ENCODE peak calls at places on chromosomes 3 and 15, in four cellular contexts. S is KG1, B is H4, O is T-helper 1 cell. X is an unnamed sample.
A peak's percentile ranks its signal among the peaks of the same experiment; 100 is the strongest.

GRCh38 chr3:159447841-159448240 is 540.8 kb upstream of the IL12A start:
- DNase-seq in O (no peak), B (no peak), S (no peak), X (no peak)

GRCh38 chr3:119817964-119818363 is 36.1 kb downstream of the NR1I2 start:
- DNase-seq in S (no peak), B (no peak), O (no peak), X (no peak)

GRCh38 chr15:101583284-101583683 is 68.9 kb downstream of the TM2D3 start:
- DNase-seq in O (no peak), S (no peak), B (no peak), X (no peak)

GRCh38 chr3:149848688-149849087 is 35.7 kb downstream of the RNF13 start:
- DNase-seq in S (no peak), B (no peak), O (no peak), X (no peak)

GRCh38 chr15:35753486-35753885 is 207.5 kb upstream of the DPH6 start:
- DNase-seq in O (no peak), B (no peak), S (no peak), X (no peak)

GRCh38 chr3:156674911-156675743 is 737 bp downstream of the TIPARP start:
- DNase-seq in O (peak; percentile 26), S (peak; percentile 24), B (peak; percentile 18), X (peak; percentile 36)

GRCh38 chr3:157231071-157231470 is 71.1 kb upstream of the CCNL1 start:
- DNase-seq in B (no peak), O (no peak), S (no peak), X (no peak)

GRCh38 chr15:66670698-66671580 is 31.1 kb upstream of the SMAD6 start:
- DNase-seq in S (no peak), B (no peak), O (no peak), X (no peak)

GRCh38 chr3:138786788-138787276 is 47.9 kb downstream of the PIK3CB start:
- DNase-seq in B (peak; percentile 61), S (peak; percentile 47), O (no peak), X (peak; percentile 99)

GRCh38 chr3:136990826-136991225 is 33.0 kb downstream of the IL20RB start:
- DNase-seq in B (no peak), S (no peak), O (no peak), X (no peak)

GRCh38 chr3:144496116-144496835 is 524.7 kb downstream of the DIPK2A start:
- DNase-seq in O (no peak), S (no peak), B (no peak), X (no peak)

GRCh38 chr3:160280836-160281235 is 55.6 kb downstream of the C3orf80 start:
- DNase-seq in S (no peak), O (no peak), B (no peak), X (no peak)

GRCh38 chr15:78438595-78439285 is 724 bp downstream of the IREB2 start:
- DNase-seq in O (no peak), S (no peak), B (no peak), X (peak; percentile 26)

GRCh38 chr3:8562081-8562595 is 60.5 kb downstream of the LMCD1 start:
- DNase-seq in O (no peak), B (no peak), S (no peak), X (no peak)

GRCh38 chr15:59539799-59540198 is 71.8 kb upstream of the GCNT3 start:
- DNase-seq in O (no peak), B (peak; percentile 52), S (no peak), X (no peak)

GRCh38 chr3:66598168-66598567 is 97.3 kb upstream of the LRIG1 start:
- DNase-seq in S (no peak), B (no peak), O (no peak), X (no peak)

GRCh38 chr3:47892284-47892683 is 89.3 kb downstream of the DHX30 start:
- DNase-seq in S (no peak), O (no peak), B (no peak), X (no peak)

GRCh38 chr3:59839810-59840515 is 790.1 kb upstream of the CFAP20DC start:
- DNase-seq in S (no peak), O (no peak), B (no peak), X (no peak)

GRCh38 chr3:28860307-28860706 is 420.6 kb upstream of the RBMS3 start:
- DNase-seq in S (peak; percentile 15), O (no peak), B (no peak), X (peak; percentile 51)

GRCh38 chr15:37106490-37107001 is 6.2 kb upstream of the MEIS2 start:
- DNase-seq in B (no peak), O (no peak), S (no peak), X (no peak)

GRCh38 chr3:172760406-172760805 is 9.9 kb downstream of the ECT2 start:
- DNase-seq in O (no peak), B (no peak), S (no peak), X (no peak)

GRCh38 chr15:40773496-40773895 is 3.7 kb downstream of the C15orf62 start:
- DNase-seq in B (no peak), O (no peak), S (no peak), X (no peak)

GRCh38 chr3:14871456-14872200 is 52.9 kb downstream of the FGD5 start:
- DNase-seq in O (no peak), B (no peak), S (no peak), X (no peak)

GRCh38 chr3:193594946-193595689 is 2.1 kb downstream of the OPA1 start:
- DNase-seq in O (no peak), B (no peak), S (no peak), X (no peak)

GRCh38 chr3:16595778-16596177 is 9.4 kb downstream of the DAZL start:
- DNase-seq in S (no peak), O (no peak), B (no peak), X (no peak)

GRCh38 chr3:50243552-50243895 is 7.5 kb downstream of the GNAI2 start:
- DNase-seq in B (no peak), O (no peak), S (no peak), X (no peak)

GRCh38 chr3:157160652-157161480 is 919 bp upstream of the CCNL1 start:
- DNase-seq in B (peak; percentile 87), O (peak; percentile 59), S (peak; percentile 76), X (peak; percentile 78)

GRCh38 chr3:75254685-75255084 is 409.4 kb upstream of the FRG2C start:
- DNase-seq in O (no peak), S (no peak), B (no peak), X (no peak)

GRCh38 chr3:22565393-22565792 is 637.7 kb upstream of the UBE2E2 start:
- DNase-seq in O (no peak), S (no peak), B (no peak), X (no peak)

GRCh38 chr3:107409365-107409764 is 32.1 kb downstream of the CCDC54 start:
- DNase-seq in O (no peak), B (no peak), S (no peak), X (no peak)

X was measured in AML-193.